ENCODE peak calls at places on chromosomes 1 and 21, in four cellular contexts. V is AG09319, T is HEK293T, M is Calu3. D is an unnamed sample.

GRCh38 chr1:213326666-213327317 is 275.8 kb downstream of the RPS6KC1 start:
- DNase-seq in V (no peak), T (no peak), M (peak; percentile 57), D (no peak)

GRCh38 chr21:43193651-43194302 is 25.0 kb downstream of the CRYAA start:
- DNase-seq in V (no peak), T (no peak), M (peak; percentile 12), D (no peak)

GRCh38 chr1:19398309-19398760 is 86.2 kb downstream of the SLC66A1 start:
- DNase-seq in V (no peak), T (no peak), M (no peak), D (no peak)

GRCh38 chr1:1631793-1632420 is at the start of gene MMP23B:
- DNase-seq in V (no peak), T (peak; percentile 37), M (no peak), D (no peak)

GRCh38 chr1:98706173-98706848 is 44.8 kb downstream of the SNX7 start:
- DNase-seq in V (no peak), T (no peak), M (no peak), D (no peak)

GRCh38 chr1:118154220-118154619 is 30.8 kb downstream of the SPAG17 start:
- DNase-seq in V (no peak), T (no peak), M (no peak), D (no peak)

GRCh38 chr21:36976882-36977651 is 10.6 kb upstream of the HLCS start:
- DNase-seq in V (peak; percentile 46), T (peak; percentile 73), M (peak; percentile 48), D (peak; percentile 55)

GRCh38 chr1:227775841-227776240 is 39.6 kb upstream of the PRSS38 start:
- DNase-seq in V (no peak), T (no peak), M (no peak), D (no peak)

GRCh38 chr1:43367904-43368645 is at the start of gene ELOVL1:
- DNase-seq in V (peak; percentile 54), T (peak; percentile 89), M (peak; percentile 96), D (peak; percentile 89)

GRCh38 chr1:207493212-207493611 is 2.7 kb upstream of the CR1 start:
- DNase-seq in V (no peak), T (no peak), M (no peak), D (no peak)

GRCh38 chr1:154179951-154180687 is 11.8 kb downstream of the TPM3 start:
- DNase-seq in V (no peak), T (no peak), M (peak; percentile 28), D (peak; percentile 68)

GRCh38 chr21:33598051-33598450 is 9.6 kb upstream of the DONSON start:
- DNase-seq in V (no peak), T (no peak), M (no peak), D (no peak)

GRCh38 chr1:63813829-63814277 is 40.0 kb downstream of the ROR1 start:
- DNase-seq in V (peak; percentile 48), T (no peak), M (no peak), D (no peak)

GRCh38 chr1:168719306-168720111 is 9.5 kb downstream of the DPT start:
- DNase-seq in V (no peak), T (no peak), M (peak; percentile 44), D (no peak)

GRCh38 chr1:78649628-78650027 is at the start of gene IFI44:
- DNase-seq in V (peak; percentile 49), T (no peak), M (peak; percentile 80), D (peak; percentile 39)

GRCh38 chr1:156146006-156146748 is 7.2 kb upstream of the SEMA4A start:
- DNase-seq in V (peak; percentile 90), T (peak; percentile 81), M (peak; percentile 86), D (peak; percentile 73)